ENCODE peak calls at places on chromosomes 16 and 17, in nine cellular contexts. X is aorta; J is kidney; Y is CD4-positive, alpha-beta memory T cell; C is A549; N is IMR-90; O is brain microvascular endothelial cell; U is neural progenitor cell; E is mesendoderm. B is an unnamed sample.

GRCh38 chr16:64250866-64251265 is 871.0 kb downstream of the CDH11 start:
- DNase-seq in X (no peak), O (peak; percentile 12), E (no peak), U (no peak), C (no peak), Y (no peak), N (peak; percentile 47), J (no peak), B (no peak)

GRCh38 chr16:22684282-22685161 is 129.4 kb upstream of the HS3ST2 start:
- DNase-seq in X (no peak), O (no peak), N (peak; percentile 40), J (no peak), U (no peak), C (no peak), Y (no peak), E (no peak), B (no peak)

GRCh38 chr17:76131692-76132573 is 9.1 kb downstream of the FOXJ1 start:
- DNase-seq in C (no peak), E (no peak), J (no peak), O (no peak), U (no peak), N (no peak), Y (no peak), X (no peak), B (no peak)

GRCh38 chr17:50560185-50560824 is at the start of gene CACNA1G:
- DNase-seq in J (peak; percentile 95), N (peak; percentile 70), C (peak; percentile 99), X (peak; percentile 93), Y (peak; percentile 86), U (peak; percentile 98), O (peak; percentile 75), E (peak; percentile 97), B (peak; percentile 36)

GRCh38 chr16:55010492-55011260 is 80.0 kb downstream of the IRX5 start:
- DNase-seq in J (no peak), O (no peak), X (no peak), C (no peak), Y (no peak), U (no peak), E (no peak), N (no peak), B (no peak)

GRCh38 chr17:79214459-79214858 is 139.8 kb downstream of the ENGASE start:
- DNase-seq in U (no peak), C (no peak), J (no peak), Y (no peak), O (no peak), X (no peak), E (no peak), N (no peak), B (no peak)

GRCh38 chr17:78110363-78111011 is 18.1 kb downstream of the TMC6 start:
- DNase-seq in O (no peak), E (no peak), Y (no peak), J (peak; percentile 55), N (no peak), C (no peak), U (no peak), X (no peak), B (no peak)

GRCh38 chr17:7108981-7109380 is 5.6 kb downstream of the ASGR2 start:
- DNase-seq in Y (no peak), N (no peak), X (no peak), J (no peak), E (no peak), O (no peak), U (no peak), C (no peak), B (no peak)

GRCh38 chr16:66937725-66938337 is 2.5 kb downstream of the CES2 start:
- DNase-seq in U (no peak), X (no peak), J (peak; percentile 68), O (no peak), N (no peak), C (no peak), Y (no peak), E (no peak), B (no peak)

GRCh38 chr17:69810326-69811035 is 264.5 kb upstream of the KCNJ16 start:
- DNase-seq in O (no peak), E (no peak), U (no peak), N (no peak), J (no peak), C (no peak), Y (no peak), X (no peak), B (no peak)

GRCh38 chr16:88781140-88782077 is 3.6 kb downstream of the PIEZO1 start:
- DNase-seq in C (no peak), J (no peak), O (no peak), X (peak; percentile 77), N (no peak), E (no peak), Y (peak; percentile 83), U (no peak), B (no peak)

GRCh38 chr17:50184611-50185398 is 16.6 kb downstream of the COL1A1 start:
- DNase-seq in J (no peak), E (peak; percentile 50), O (no peak), U (peak; percentile 31), N (peak; percentile 62), C (no peak), X (peak; percentile 75), Y (no peak), B (no peak)

GRCh38 chr17:65901394-65901793 is 290.5 kb downstream of the CEP112 start:
- DNase-seq in J (no peak), O (no peak), Y (no peak), U (no peak), E (no peak), C (no peak), X (no peak), N (no peak), B (no peak)

GRCh38 chr16:57316390-57317017 is 32.0 kb upstream of the PLLP start:
- DNase-seq in O (peak; percentile 60), J (no peak), U (no peak), C (peak; percentile 47), X (peak; percentile 77), N (peak; percentile 89), E (peak; percentile 65), Y (no peak), B (peak; percentile 66)

GRCh38 chr16:80092686-80093085 is 448.1 kb upstream of the DYNLRB2 start:
- DNase-seq in X (no peak), C (no peak), J (no peak), Y (no peak), O (no peak), E (no peak), N (no peak), U (no peak), B (no peak)

GRCh38 chr17:47615766-47616424 is 33.8 kb upstream of the KPNB1 start:
- DNase-seq in J (no peak), Y (no peak), E (peak; percentile 49), O (no peak), U (peak; percentile 69), N (peak; percentile 62), X (no peak), C (peak; percentile 41), B (no peak)

GRCh38 chr16:71365021-71365420 is 6.5 kb downstream of the CALB2 start:
- DNase-seq in J (no peak), U (no peak), O (no peak), C (no peak), N (no peak), E (no peak), X (no peak), Y (no peak), B (no peak)

GRCh38 chr16:74626741-74627416 is 20.0 kb upstream of the GLG1 start:
- DNase-seq in E (no peak), J (no peak), C (no peak), U (no peak), N (peak; percentile 60), X (no peak), Y (no peak), O (no peak), B (no peak)

GRCh38 chr16:86145669-86146068 is 246.7 kb downstream of the IRF8 start:
- DNase-seq in O (no peak), U (no peak), J (no peak), C (no peak), N (no peak), X (no peak), Y (no peak), E (no peak), B (no peak)

GRCh38 chr17:1487939-1488825 is 4.3 kb downstream of the MYO1C start:
- DNase-seq in J (peak; percentile 95), C (peak; percentile 74), O (peak; percentile 67), U (peak; percentile 95), E (peak; percentile 87), X (peak; percentile 91), Y (peak; percentile 73), N (peak; percentile 84), B (peak; percentile 50)

GRCh38 chr17:63991611-63992010 is 6.5 kb upstream of the PRR29 start:
- DNase-seq in E (no peak), O (no peak), X (no peak), C (no peak), J (peak; percentile 37), N (no peak), U (peak; percentile 0), Y (no peak), B (no peak)

GRCh38 chr17:67624886-67625656 is 92.7 kb upstream of the NOL11 start:
- DNase-seq in Y (no peak), O (no peak), X (no peak), N (no peak), E (peak; percentile 8), J (no peak), C (no peak), U (no peak), B (no peak)

GRCh38 chr16:72950669-72951068 is 97.3 kb downstream of the ZFHX3 start:
- DNase-seq in C (no peak), N (no peak), O (no peak), U (no peak), X (no peak), Y (no peak), E (no peak), J (no peak), B (no peak)

GRCh38 chr17:38659415-38659814 is 15.3 kb downstream of the EPOP start:
- DNase-seq in E (no peak), Y (no peak), C (no peak), N (no peak), U (no peak), J (no peak), X (peak; percentile 6), O (no peak), B (no peak)
- H3K4me3 ChIP-seq in E (no peak overlapping the region), Y (no peak overlapping the region), C (no peak overlapping the region), N (no peak overlapping the region), U (no peak overlapping the region), J (no peak overlapping the region), X (no peak overlapping the region), O (no peak overlapping the region), B (no peak overlapping the region)

GRCh38 chr17:81517339-81518112 is 4.9 kb upstream of the ACTG1 start:
- DNase-seq in C (no peak), Y (peak; percentile 39), E (peak; percentile 75), X (no peak), U (peak; percentile 46), J (peak; percentile 83), O (no peak), N (no peak), B (no peak)
- H3K4me3 ChIP-seq in C (no peak overlapping the region), Y (no peak overlapping the region), E (no peak overlapping the region), X (peak overlapping the region; percentile 3), U (no peak overlapping the region), J (no peak overlapping the region), O (peak overlapping the region; percentile 20), N (no peak overlapping the region), B (no peak overlapping the region)

GRCh38 chr16:27359615-27360014 is 42.4 kb upstream of the IL21R start:
- DNase-seq in E (no peak), U (no peak), C (no peak), J (no peak), O (no peak), Y (no peak), X (no peak), N (no peak), B (no peak)
- H3K4me3 ChIP-seq in E (no peak overlapping the region), U (no peak overlapping the region), C (no peak overlapping the region), J (no peak overlapping the region), O (no peak overlapping the region), Y (no peak overlapping the region), X (no peak overlapping the region), N (no peak overlapping the region), B (no peak overlapping the region)

GRCh38 chr17:27245230-27245696 is 48.7 kb upstream of the WSB1 start:
- DNase-seq in U (peak; percentile 85), X (peak; percentile 94), N (peak; percentile 89), E (peak; percentile 90), J (peak; percentile 94), Y (peak; percentile 38), O (peak; percentile 79), C (peak; percentile 95), B (peak; percentile 88)
- H3K4me3 ChIP-seq in U (no peak overlapping the region), X (no peak overlapping the region), N (peak overlapping the region; percentile 18), E (no peak overlapping the region), J (peak overlapping the region; percentile 18), Y (no peak overlapping the region), O (peak overlapping the region; percentile 26), C (no peak overlapping the region), B (peak overlapping the region; percentile 32)

B was measured in skeletal muscle cell.